ENCODE peak calls at places on chromosomes 4 and X, in seven cellular contexts. D is choroid plexus epithelial cell; J is activated CD8-positive, alpha-beta memory T cell treated with anti-CD3 and anti-CD28 coated beads for 1 hour; P is NCI-H1092; F is EH; S is WTC11; L is stomach. K is an unnamed sample.

GRCh38 chrX:65821721-65822496 is 154.5 kb downstream of the MSN start:
- DNase-seq in D (no peak), J (peak), P (no peak), F (no peak), S (peak), L (no peak), K (no peak)

GRCh38 chr4:142567620-142568451 is 278.3 kb downstream of the INPP4B start:
- DNase-seq in D (peak), J (no peak), P (no peak), F (peak), S (no peak), L (peak), K (peak)

GRCh38 chrX:45740291-45740690 is 539.6 kb upstream of the DIPK2B start:
- DNase-seq in D (no peak), J (no peak), P (no peak), F (no peak), S (no peak), L (no peak), K (no peak)

GRCh38 chr4:153513596-153513995 is 47.4 kb downstream of the TMEM131L start:
- DNase-seq in D (peak), J (no peak), P (no peak), F (peak), S (no peak), L (no peak), K (peak)

GRCh38 chr4:45944000-45944399 is 179.9 kb downstream of the GABRG1 start:
- DNase-seq in D (peak), J (no peak), P (no peak), F (no peak), S (no peak), L (no peak), K (no peak)

GRCh38 chrX:124362072-124362471 is 15.7 kb downstream of the SH2D1A start:
- DNase-seq in D (no peak), J (no peak), P (no peak), F (no peak), S (no peak), L (no peak), K (no peak)

GRCh38 chr4:109022941-109023340 is 260.1 kb upstream of the ETNPPL start:
- DNase-seq in D (peak), J (no peak), P (no peak), F (peak), S (no peak), L (no peak), K (no peak)

GRCh38 chrX:700936-701335 is 70.3 kb downstream of the SHOX start:
- DNase-seq in D (no peak), J (no peak), P (no peak), F (peak), S (no peak), L (no peak), K (no peak)

GRCh38 chr4:19329631-19330030 is 922.1 kb upstream of the SLIT2 start:
- DNase-seq in D (peak), J (no peak), P (no peak), F (peak), S (no peak), L (no peak), K (peak)

GRCh38 chr4:51845055-51845426 is 2.1 kb downstream of the DCUN1D4 start:
- DNase-seq in D (no peak), J (no peak), P (no peak), F (no peak), S (no peak), L (no peak), K (no peak)

GRCh38 chr4:100075486-100076270 is 114.6 kb downstream of the DDIT4L start:
- DNase-seq in D (no peak), J (no peak), P (no peak), F (peak), S (no peak), L (no peak), K (no peak)

GRCh38 chrX:40262641-40263560 is 165.1 kb upstream of the BCOR start:
- DNase-seq in D (peak), J (no peak), P (no peak), F (peak), S (no peak), L (no peak), K (peak)

GRCh38 chrX:49901068-49901467 is 21.3 kb upstream of the CLCN5 start:
- DNase-seq in D (no peak), J (no peak), P (peak), F (no peak), S (no peak), L (no peak), K (no peak)

GRCh38 chr4:149986916-149987315 is 91.3 kb upstream of the DCLK2 start:
- DNase-seq in D (no peak), J (no peak), P (no peak), F (no peak), S (no peak), L (no peak), K (no peak)

GRCh38 chr4:109738104-109738872 is 8.4 kb upstream of the PLA2G12A start:
- DNase-seq in D (no peak), J (no peak), P (no peak), F (no peak), S (no peak), L (no peak), K (no peak)

GRCh38 chr4:78018271-78019049 is 38.7 kb upstream of the FRAS1 start:
- DNase-seq in D (no peak), J (no peak), P (no peak), F (no peak), S (no peak), L (no peak), K (peak)

GRCh38 chr4:28755081-28755480 is 1894.4 kb downstream of the STIM2 start:
- DNase-seq in D (no peak), J (no peak), P (no peak), F (no peak), S (no peak), L (no peak), K (no peak)

GRCh38 chr4:7009591-7009990 is 33.6 kb upstream of the TADA2B start:
- DNase-seq in D (no peak), J (no peak), P (no peak), F (no peak), S (no peak), L (no peak), K (no peak)

GRCh38 chr4:124904723-124905390 is 192.3 kb upstream of the ANKRD50 start:
- DNase-seq in D (no peak), J (no peak), P (peak), F (no peak), S (no peak), L (no peak), K (no peak)

K was measured in kidney tubule cell.